ENCODE peak calls at places on chromosomes 6 and 20, in four cellular contexts. E is CD4-positive, alpha-beta T cell; X is heart right ventricle; U is fibroblast of mammary gland. S is an unnamed sample.

GRCh38 chr20:56420028-56420427 is 8.0 kb downstream of the CASS4 start:
- DNase-seq in E (no peak), X (no peak), U (no peak), S (no peak)

GRCh38 chr6:158506577-158506976 is 53.3 kb upstream of the TMEM181 start:
- DNase-seq in E (no peak), X (no peak), U (no peak), S (no peak)

GRCh38 chr20:10577648-10578047 is 96.2 kb downstream of the JAG1 start:
- DNase-seq in E (no peak), X (no peak), U (no peak), S (no peak)

GRCh38 chr6:3310710-3311109 is 52.0 kb downstream of the PSMG4 start:
- DNase-seq in E (peak), X (no peak), U (no peak), S (no peak)

GRCh38 chr20:15455279-15455678 is 1117.9 kb upstream of the FLRT3 start:
- DNase-seq in E (no peak), X (no peak), U (no peak), S (no peak)

GRCh38 chr6:87922191-87922946 is 125.3 kb upstream of the SPACA1 start:
- DNase-seq in E (no peak), X (no peak), U (no peak), S (no peak)

GRCh38 chr20:10906830-10907229 is 233.0 kb upstream of the JAG1 start:
- DNase-seq in E (no peak), X (no peak), U (peak), S (no peak)

GRCh38 chr20:63531686-63532448 is 5.3 kb downstream of the PTK6 start:
- DNase-seq in E (no peak), X (no peak), U (no peak), S (no peak)

GRCh38 chr6:125271486-125272159 is 30.1 kb downstream of the HDDC2 start:
- DNase-seq in E (no peak), X (no peak), U (peak), S (no peak)

GRCh38 chr20:63895886-63896135 is 885 bp downstream of the DNAJC5 start:
- DNase-seq in E (no peak), X (no peak), U (peak), S (no peak)

GRCh38 chr20:58361549-58361948 is 27.5 kb upstream of the VAPB start:
- DNase-seq in E (no peak), X (peak), U (peak), S (no peak)

GRCh38 chr6:4163408-4163807 is 28.0 kb upstream of the ECI2 start:
- DNase-seq in E (no peak), X (no peak), U (no peak), S (no peak)

GRCh38 chr6:72530152-72530551 is 91.7 kb upstream of the KCNQ5 start:
- DNase-seq in E (no peak), X (no peak), U (no peak), S (no peak)

GRCh38 chr6:13615802-13616140 is 636 bp downstream of the NOL7 start:
- DNase-seq in E (peak), X (peak), U (peak), S (no peak)

GRCh38 chr20:17500826-17501225 is 30.4 kb downstream of the BFSP1 start:
- DNase-seq in E (no peak), X (no peak), U (no peak), S (no peak)

GRCh38 chr6:102389994-102390393 is 996.5 kb downstream of the GRIK2 start:
- DNase-seq in E (no peak), X (no peak), U (no peak), S (no peak)

GRCh38 chr20:45857836-45858250 is 429 bp downstream of the ZSWIM3 start:
- DNase-seq in E (no peak), X (no peak), U (no peak), S (no peak)

GRCh38 chr6:24831771-24832718 is 33.3 kb upstream of the ARMH2 start:
- DNase-seq in E (no peak), X (no peak), U (peak), S (no peak)

GRCh38 chr6:65259080-65259479 is 447.9 kb downstream of the EYS start:
- DNase-seq in E (no peak), X (no peak), U (peak), S (no peak)

GRCh38 chr6:132813173-132813856 is 1.1 kb upstream of the RPS12 start:
- DNase-seq in E (peak), X (peak), U (peak), S (no peak)

GRCh38 chr6:125834347-125834746 is 43.6 kb downstream of the NCOA7 start:
- DNase-seq in E (no peak), X (no peak), U (no peak), S (no peak)

GRCh38 chr6:39314273-39314790 is at the start of gene KCNK17:
- DNase-seq in E (no peak), X (no peak), U (no peak), S (no peak)

GRCh38 chr6:170280689-170281045 is 10.2 kb downstream of the DLL1 start:
- DNase-seq in E (no peak), X (no peak), U (no peak), S (no peak)

GRCh38 chr6:157198425-157199279 is 124.7 kb downstream of the TMEM242 start:
- DNase-seq in E (no peak), X (peak), U (no peak), S (no peak)

GRCh38 chr6:81696505-81696904 is 56.0 kb downstream of the TENT5A start:
- DNase-seq in E (no peak), X (no peak), U (no peak), S (no peak)

GRCh38 chr6:165480916-165481315 is 171.5 kb upstream of the C6orf118 start:
- DNase-seq in E (no peak), X (no peak), U (no peak), S (no peak)

GRCh38 chr6:141401168-141401567 is 731.6 kb upstream of the GJE1 start:
- DNase-seq in E (no peak), X (no peak), U (peak), S (no peak)

GRCh38 chr20:51335329-51335841 is 207.1 kb downstream of the NFATC2 start:
- DNase-seq in E (no peak), X (no peak), U (peak), S (no peak)

GRCh38 chr20:57091748-57092111 is 174.7 kb downstream of the BMP7 start:
- DNase-seq in E (no peak), X (no peak), U (no peak), S (no peak)

GRCh38 chr6:170453586-170454511 is 99.3 kb downstream of the PSMB1 start:
- DNase-seq in E (no peak), X (no peak), U (no peak), S (no peak)

GRCh38 chr6:118755941-118756646 is 104.7 kb upstream of the CEP85L start:
- DNase-seq in E (no peak), X (no peak), U (no peak), S (no peak)

GRCh38 chr20:3754258-3754595 is 13.3 kb downstream of the ADISSP start:
- DNase-seq in E (no peak), X (no peak), U (no peak), S (no peak)

GRCh38 chr6:134111062-134111677 is 58.7 kb upstream of the SLC2A12 start:
- DNase-seq in E (no peak), X (peak), U (peak), S (no peak)

GRCh38 chr6:137873273-137873762 is 6.3 kb downstream of the TNFAIP3 start:
- DNase-seq in E (no peak), X (peak), U (peak), S (no peak)

GRCh38 chr6:41278699-41279405 is 7.6 kb downstream of the TREM1 start:
- DNase-seq in E (peak), X (peak), U (peak), S (peak)

GRCh38 chr6:29419516-29419915 is 4.8 kb downstream of the OR12D1 start:
- DNase-seq in E (no peak), X (no peak), U (no peak), S (no peak)

DNA sequence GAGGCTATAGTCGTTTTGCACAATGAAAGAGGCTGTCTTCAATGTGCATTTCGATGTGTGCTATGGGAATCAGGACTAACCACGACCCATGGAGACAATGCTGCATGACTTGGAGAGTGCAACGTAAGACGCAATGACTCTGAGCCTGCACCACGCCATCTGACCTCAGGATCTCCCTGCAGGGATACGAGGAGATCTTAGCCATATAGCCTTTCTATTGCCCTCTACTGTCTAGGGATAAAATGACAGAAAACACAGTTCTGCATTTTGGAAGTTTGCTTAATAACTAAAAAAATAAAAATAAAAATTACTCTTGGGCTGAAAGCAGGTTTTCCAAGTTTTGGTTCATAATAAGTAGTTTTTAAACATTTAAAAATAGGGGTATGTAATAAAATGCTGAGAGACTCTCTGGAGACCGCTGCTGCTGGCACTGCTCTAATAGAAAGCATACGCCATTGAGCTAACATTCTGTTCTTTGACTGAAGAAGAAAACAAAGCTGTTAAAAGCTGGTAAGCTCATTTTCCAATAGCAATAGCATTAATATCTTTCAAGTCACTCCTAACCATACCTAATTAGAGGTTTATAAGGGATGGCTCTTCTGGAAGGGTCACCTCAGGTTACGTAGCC is 87.2 kb downstream of the PDE7B start:
- DNase-seq in E (no peak), X (peak), U (peak), S (no peak)
- TF ChIP-seq CTCF in E (no peak), X (peak), U (peak), S (no peak)

DNA sequence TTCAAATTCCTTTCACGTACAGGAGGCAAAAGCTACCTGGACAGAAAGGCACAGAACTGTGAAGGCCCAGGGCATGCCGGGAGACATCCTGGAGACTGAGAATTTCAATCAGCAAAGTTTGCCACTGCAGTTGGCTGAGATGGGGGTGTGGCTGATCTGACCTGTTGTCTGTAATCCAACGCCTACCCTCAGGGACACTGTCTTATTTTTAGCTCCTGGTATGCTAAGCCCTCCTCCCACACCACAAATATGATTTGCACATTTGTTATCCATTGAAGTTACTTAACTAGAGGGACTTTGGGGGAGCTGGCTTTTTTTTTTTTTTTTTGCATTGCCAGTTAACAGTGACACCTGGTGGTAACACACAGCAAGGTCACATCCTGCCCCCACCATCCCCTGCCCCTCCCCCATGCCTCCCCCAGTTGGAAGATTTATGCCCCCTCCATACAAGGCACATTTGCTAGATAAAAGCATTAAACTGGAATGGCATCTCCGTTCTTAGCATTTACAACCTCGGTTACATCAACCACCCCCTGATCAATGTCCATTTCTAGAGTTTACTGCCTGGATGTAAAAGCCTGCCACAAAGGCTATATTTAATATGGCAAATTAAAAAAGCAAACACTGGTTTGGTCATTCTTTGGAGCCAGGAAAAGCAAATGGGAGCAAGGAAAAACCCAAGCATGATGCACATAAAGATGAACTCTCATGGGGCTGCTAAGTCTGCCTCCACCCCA is 40.3 kb downstream of the TTI1 start:
- DNase-seq in E (no peak), X (peak), U (peak), S (no peak)
- TF ChIP-seq CTCF in E (peak), X (peak), U (peak), S (peak)

GRCh38 chr20:59515906-59516209 is 88.5 kb upstream of the PHACTR3 start:
- DNase-seq in E (no peak), X (no peak), U (no peak), S (no peak)

GRCh38 chr20:59514554-59514953 is 89.8 kb upstream of the PHACTR3 start:
- DNase-seq in E (no peak), X (no peak), U (no peak), S (no peak)

GRCh38 chr20:59519707-59520014 is 84.7 kb upstream of the PHACTR3 start:
- DNase-seq in E (no peak), X (no peak), U (no peak), S (no peak)

GRCh38 chr20:59518881-59519706 is 85.2 kb upstream of the PHACTR3 start:
- DNase-seq in E (no peak), X (no peak), U (peak), S (no peak)

GRCh38 chr20:59515013-59515905 is 89.1 kb upstream of the PHACTR3 start:
- DNase-seq in E (no peak), X (peak), U (peak), S (peak)
- TF ChIP-seq CTCF in E (no peak), X (peak), U (peak), S (peak)

DNA sequence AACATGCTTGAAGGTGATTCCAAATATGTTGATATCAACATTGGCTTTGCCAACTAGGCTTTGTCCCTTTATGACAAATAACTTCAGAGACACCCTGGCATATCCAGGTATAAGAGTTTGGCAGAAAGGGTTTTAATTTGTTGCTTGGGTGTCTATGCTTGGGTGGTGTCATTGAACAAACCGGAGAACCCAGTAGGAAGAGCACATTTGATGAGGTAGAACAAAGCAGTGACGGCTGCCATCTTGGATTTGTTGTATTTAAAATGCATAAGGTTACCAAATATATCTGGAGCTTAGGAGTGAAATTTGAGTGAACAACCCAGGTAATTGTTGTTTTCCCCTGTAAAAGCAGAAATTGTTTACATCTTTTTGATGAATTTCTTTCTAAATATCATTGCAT is 503.7 kb upstream of the JARID2 start:
- DNase-seq in E (no peak), X (no peak), U (no peak), S (no peak)
- TF ChIP-seq CTCF in E (no peak), X (no peak), U (no peak), S (no peak)

DNA sequence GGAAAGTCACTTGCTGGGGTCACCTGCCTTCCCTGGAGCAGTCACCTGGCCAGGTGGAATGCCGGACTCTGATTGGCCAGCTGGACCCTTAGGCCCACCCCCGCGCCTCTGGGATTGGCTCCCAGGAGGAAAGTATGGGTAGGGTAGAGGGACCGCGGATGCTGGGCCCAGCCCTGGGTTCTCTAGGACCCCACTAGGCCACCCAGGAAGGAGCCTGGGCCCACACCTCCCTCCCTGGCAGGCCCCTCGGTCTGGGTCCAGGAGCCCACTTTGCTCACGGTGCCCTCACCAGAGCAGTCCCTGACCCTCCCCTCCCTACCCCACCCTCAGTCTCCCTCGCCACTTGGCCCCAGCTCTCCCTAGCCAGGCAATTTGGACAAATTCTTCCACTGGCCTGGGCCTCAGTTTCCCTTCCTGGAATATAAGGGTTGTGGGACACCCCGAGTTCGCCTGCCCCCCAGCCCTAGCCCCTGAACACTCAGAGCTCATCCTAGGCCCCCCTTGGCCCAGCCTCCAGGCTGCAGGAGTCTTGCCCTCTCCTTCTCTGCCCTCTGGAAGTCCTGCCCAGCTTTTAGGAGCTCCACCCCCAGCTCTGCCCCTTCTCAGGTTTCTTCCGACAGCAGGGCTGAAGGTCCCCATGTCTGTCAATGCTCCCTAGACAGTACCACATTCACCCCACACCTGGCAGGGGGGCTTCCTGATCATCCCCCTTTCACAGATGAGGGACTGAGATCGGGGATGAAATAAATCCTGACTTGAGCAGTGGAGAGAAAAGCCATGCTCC is 299.6 kb downstream of the TAF4 start:
- DNase-seq in E (peak), X (no peak), U (no peak), S (no peak)
- TF ChIP-seq CTCF in E (no peak), X (no peak), U (no peak), S (no peak)

S was measured in mesothelial cell of epicardium.